ENCODE peak calls at places on chromosomes 11 and 22, in seven cellular contexts. E is psoas muscle, T is HFF-Myc, U is OCI-LY7, R is pancreas, P is brain microvascular endothelial cell, N is AG09309. C is an unnamed sample.

GRCh38 chr11:73271936-73272679 is at the start of gene P2RY6:
- DNase-seq in E (no peak), T (peak), U (no peak), R (no peak), P (no peak), N (no peak), C (no peak)

GRCh38 chr11:78039391-78039918 is 16.4 kb upstream of the KCTD14 start:
- DNase-seq in E (no peak), T (no peak), U (no peak), R (no peak), P (no peak), N (no peak), C (no peak)

GRCh38 chr11:66720223-66720898 is 8.7 kb downstream of the SPTBN2 start:
- DNase-seq in E (peak), T (peak), U (no peak), R (peak), P (peak), N (no peak), C (peak)

GRCh38 chr11:46296520-46297448 is 19.3 kb downstream of the CREB3L1 start:
- DNase-seq in E (peak), T (peak), U (no peak), R (peak), P (peak), N (peak), C (no peak)

GRCh38 chr22:40009231-40009769 is 14.5 kb downstream of the FAM83F start:
- DNase-seq in E (no peak), T (no peak), U (no peak), R (no peak), P (peak), N (no peak), C (no peak)

GRCh38 chr11:82267186-82267585 is 466.5 kb downstream of the FAM181B start:
- DNase-seq in E (no peak), T (no peak), U (no peak), R (no peak), P (no peak), N (no peak), C (no peak)

GRCh38 chr22:45976351-45977002 is 485 bp downstream of the WNT7B start:
- DNase-seq in E (no peak), T (no peak), U (no peak), R (no peak), P (no peak), N (no peak), C (no peak)

GRCh38 chr22:39364646-39365405 is 15.0 kb downstream of the SYNGR1 start:
- DNase-seq in E (no peak), T (no peak), U (no peak), R (no peak), P (no peak), N (no peak), C (no peak)

GRCh38 chr22:31707519-31707918 is 42.4 kb downstream of the PRR14L start:
- DNase-seq in E (no peak), T (no peak), U (peak), R (no peak), P (no peak), N (no peak), C (no peak)

GRCh38 chr11:68524681-68525080 is 64.1 kb downstream of the PPP6R3 start:
- DNase-seq in E (no peak), T (no peak), U (no peak), R (no peak), P (no peak), N (no peak), C (no peak)

GRCh38 chr11:114304065-114304464 is 7.9 kb downstream of the NNMT start:
- DNase-seq in E (no peak), T (no peak), U (no peak), R (no peak), P (no peak), N (no peak), C (no peak)
- H3K4me3 ChIP-seq in E (peak), T (no peak), U (no peak), R (no peak), P (no peak), N (no peak), C (no peak)

GRCh38 chr11:70156291-70157037 is 46.6 kb upstream of the FADD start:
- DNase-seq in E (no peak), T (no peak), U (no peak), R (no peak), P (no peak), N (no peak), C (no peak)

GRCh38 chr11:70158757-70159389 is 44.2 kb upstream of the FADD start:
- DNase-seq in E (no peak), T (no peak), U (no peak), R (no peak), P (no peak), N (no peak), C (no peak)

GRCh38 chr11:70155386-70155785 is 47.7 kb upstream of the FADD start:
- DNase-seq in E (no peak), T (no peak), U (no peak), R (no peak), P (no peak), N (no peak), C (no peak)

GRCh38 chr11:70159612-70160570 is 43.2 kb upstream of the FADD start:
- DNase-seq in E (no peak), T (no peak), U (no peak), R (no peak), P (no peak), N (peak), C (no peak)

GRCh38 chr11:70158201-70158600 is 44.9 kb upstream of the FADD start:
- DNase-seq in E (peak), T (no peak), U (no peak), R (peak), P (peak), N (no peak), C (no peak)
- TF ChIP-seq CTCF in E (peak), T (peak), U (peak), R (no peak), P (peak), N (peak), C (no peak)

GRCh38 chr11:65415499-65416340 is 6.9 kb upstream of the NEAT1 start:
- DNase-seq in E (no peak), T (no peak), U (no peak), R (no peak), P (no peak), N (no peak), C (no peak)
- H3K4me3 ChIP-seq in E (peak), T (no peak), U (peak), R (no peak), P (peak), N (peak), C (peak)

GRCh38 chr11:116808262-116809175 is 14.6 kb downstream of the APOA4 start:
- DNase-seq in E (no peak), T (no peak), U (no peak), R (peak), P (peak), N (peak), C (no peak)
- TF ChIP-seq CTCF in E (no peak), T (no peak), U (no peak), R (no peak), P (no peak), N (no peak), C (no peak)

DNA sequence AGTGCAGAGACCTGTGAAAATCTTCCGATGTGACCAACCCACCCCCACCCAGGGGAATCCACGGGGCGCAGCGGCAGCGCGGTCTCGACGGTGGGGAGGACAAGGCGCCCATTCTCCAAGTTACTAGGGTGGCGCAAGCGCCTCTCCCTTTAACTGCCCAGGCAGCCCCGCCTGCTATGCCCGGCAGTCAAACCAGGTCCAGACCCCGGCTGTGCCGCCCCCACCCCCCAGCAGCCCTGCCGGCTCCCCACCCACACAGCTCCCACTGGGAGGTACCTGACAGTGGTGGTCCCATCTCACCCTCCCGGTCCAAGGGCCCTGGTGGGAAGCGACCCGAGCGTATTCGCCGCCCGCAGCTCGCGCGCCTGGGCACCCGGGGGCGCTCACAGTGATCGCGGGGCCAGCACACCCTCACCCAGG is 423 bp downstream of the TRPM5 start:
- DNase-seq in E (peak), T (no peak), U (no peak), R (no peak), P (no peak), N (no peak), C (no peak)
- H3K4me3 ChIP-seq in E (no peak), T (no peak), U (no peak), R (peak), P (no peak), N (no peak), C (no peak)

GRCh38 chr22:20137113-20137512 is 5.5 kb downstream of the ZDHHC8 start:
- DNase-seq in E (no peak), T (no peak), U (no peak), R (no peak), P (no peak), N (no peak), C (no peak)

GRCh38 chr22:20135846-20136602 is 4.4 kb downstream of the ZDHHC8 start:
- DNase-seq in E (no peak), T (no peak), U (peak), R (no peak), P (no peak), N (no peak), C (no peak)

GRCh38 chr22:20137671-20138416 is 6.2 kb downstream of the ZDHHC8 start:
- DNase-seq in E (no peak), T (no peak), U (no peak), R (no peak), P (no peak), N (no peak), C (no peak)

GRCh38 chr22:20135265-20135664 is 3.7 kb downstream of the ZDHHC8 start:
- DNase-seq in E (no peak), T (no peak), U (no peak), R (no peak), P (no peak), N (no peak), C (no peak)

GRCh38 chr22:20136603-20136873 is 4.9 kb downstream of the ZDHHC8 start:
- DNase-seq in E (no peak), T (no peak), U (no peak), R (no peak), P (no peak), N (no peak), C (no peak)
- TF ChIP-seq CTCF in E (no peak), T (no peak), U (no peak), R (no peak), P (no peak), N (no peak), C (no peak)

GRCh38 chr11:35138058-35138457 is 913 bp upstream of the CD44 start:
- DNase-seq in E (no peak), T (no peak), U (no peak), R (no peak), P (no peak), N (no peak), C (no peak)
- H3K4me3 ChIP-seq in E (peak), T (peak), U (no peak), R (no peak), P (no peak), N (no peak), C (peak)

C was measured in dorsolateral prefrontal cortex.